ENCODE peak calls at places on chromosomes 13 and 19, in nine cellular contexts. W, H, S, U, R, J, E, Z and D are unnamed samples.

GRCh38 chr13:48476215-48476614 is 56.7 kb downstream of the RCBTB2 start:
- DNase-seq in W (no peak), H (no peak), S (no peak), U (no peak), R (no peak), J (no peak), E (peak; percentile 28), Z (no peak), D (no peak)

GRCh38 chr13:94967183-94968039 is 255.1 kb upstream of the SOX21 start:
- DNase-seq in W (no peak), H (no peak), S (no peak), U (peak; percentile 29), R (peak; percentile 15), J (peak; percentile 12), E (peak; percentile 40), Z (peak; percentile 28), D (peak; percentile 56)

GRCh38 chr19:16040642-16041041 is 35.7 kb upstream of the TPM4 start:
- DNase-seq in W (no peak), H (no peak), S (no peak), U (no peak), R (peak; percentile 60), J (no peak), E (no peak), Z (no peak), D (no peak)

GRCh38 chr19:43799502-43800142 is 2.6 kb downstream of the LYPD5 start:
- DNase-seq in W (no peak), H (no peak), S (no peak), U (no peak), R (no peak), J (no peak), E (no peak), Z (no peak), D (no peak)

GRCh38 chr19:9966448-9966847 is 30.1 kb upstream of the OLFM2 start:
- DNase-seq in W (no peak), H (no peak), S (no peak), U (no peak), R (no peak), J (no peak), E (no peak), Z (no peak), D (no peak)

GRCh38 chr13:58704953-58705352 is 1073.4 kb downstream of the PCDH17 start:
- DNase-seq in W (no peak), H (no peak), S (no peak), U (no peak), R (no peak), J (no peak), E (no peak), Z (no peak), D (no peak)

GRCh38 chr13:77696863-77697207 is 652 bp upstream of the SLAIN1 start:
- DNase-seq in W (no peak), H (no peak), S (no peak), U (no peak), R (no peak), J (no peak), E (no peak), Z (no peak), D (peak; percentile 80)

GRCh38 chr13:44350775-44351504 is 22.7 kb upstream of the SERP2 start:
- DNase-seq in W (no peak), H (no peak), S (no peak), U (no peak), R (no peak), J (no peak), E (no peak), Z (no peak), D (no peak)

GRCh38 chr13:97460004-97460756 is 26.2 kb downstream of the RAP2A start:
- DNase-seq in W (no peak), H (no peak), S (no peak), U (no peak), R (peak; percentile 26), J (no peak), E (no peak), Z (no peak), D (no peak)

GRCh38 chr19:19062454-19063182 is 1.2 kb upstream of the SLC25A42 start:
- DNase-seq in W (no peak), H (no peak), S (no peak), U (no peak), R (peak; percentile 55), J (no peak), E (no peak), Z (no peak), D (no peak)

GRCh38 chr19:37997911-37998344 is 90.9 kb downstream of the SIPA1L3 start:
- DNase-seq in W (no peak), H (no peak), S (no peak), U (no peak), R (peak; percentile 97), J (no peak), E (no peak), Z (no peak), D (no peak)

GRCh38 chr19:5903054-5903501 is 512 bp downstream of the NDUFA11 start:
- DNase-seq in W (no peak), H (no peak), S (no peak), U (no peak), R (peak; percentile 69), J (no peak), E (no peak), Z (no peak), D (no peak)

GRCh38 chr13:42707003-42707402 is 74.4 kb upstream of the FAM216B start:
- DNase-seq in W (no peak), H (no peak), S (no peak), U (no peak), R (no peak), J (no peak), E (no peak), Z (no peak), D (no peak)

GRCh38 chr19:590396-590745 is 690 bp downstream of the HCN2 start:
- DNase-seq in W (no peak), H (no peak), S (no peak), U (no peak), R (peak; percentile 54), J (no peak), E (no peak), Z (peak; percentile 17), D (peak; percentile 28)

GRCh38 chr19:5631511-5632240 is 8.8 kb downstream of the SAFB start:
- DNase-seq in W (no peak), H (no peak), S (no peak), U (no peak), R (no peak), J (no peak), E (no peak), Z (no peak), D (no peak)

GRCh38 chr13:113888701-113889330 is 24.9 kb upstream of the GAS6 start:
- DNase-seq in W (no peak), H (no peak), S (no peak), U (no peak), R (no peak), J (no peak), E (no peak), Z (no peak), D (no peak)

GRCh38 chr13:87123987-87124784 is 547.0 kb upstream of the SLITRK5 start:
- DNase-seq in W (peak; percentile 15), H (peak; percentile 18), S (no peak), U (no peak), R (peak; percentile 0), J (no peak), E (no peak), Z (no peak), D (no peak)

GRCh38 chr13:50831510-50831909 is 12.0 kb downstream of the DLEU7 start:
- DNase-seq in W (no peak), H (no peak), S (no peak), U (no peak), R (no peak), J (no peak), E (no peak), Z (no peak), D (no peak)

GRCh38 chr19:5934779-5935472 is 20.9 kb downstream of the CAPS start:
- DNase-seq in W (peak; percentile 42), H (peak; percentile 40), S (no peak), U (no peak), R (peak; percentile 89), J (no peak), E (no peak), Z (no peak), D (no peak)

GRCh38 chr19:30135797-30136196 is 193.8 kb downstream of the URI1 start:
- DNase-seq in W (no peak), H (no peak), S (no peak), U (no peak), R (no peak), J (no peak), E (no peak), Z (no peak), D (no peak)

GRCh38 chr13:65582160-65582559 is 1648.0 kb downstream of the PCDH9 start:
- DNase-seq in W (no peak), H (no peak), S (no peak), U (no peak), R (no peak), J (no peak), E (no peak), Z (no peak), D (no peak)

GRCh38 chr13:73228546-73228945 is 169.7 kb downstream of the KLF5 start:
- DNase-seq in W (no peak), H (no peak), S (no peak), U (no peak), R (peak; percentile 34), J (no peak), E (no peak), Z (no peak), D (no peak)

GRCh38 chr19:45589768-45590167 is 5.2 kb upstream of the OPA3 start:
- DNase-seq in W (no peak), H (no peak), S (no peak), U (no peak), R (no peak), J (no peak), E (no peak), Z (no peak), D (no peak)

GRCh38 chr13:30466358-30466714 is 600 bp upstream of the HMGB1 start:
- DNase-seq in W (no peak), H (no peak), S (no peak), U (no peak), R (peak; percentile 51), J (no peak), E (no peak), Z (no peak), D (peak; percentile 23)

GRCh38 chr19:7734220-7735203 is 2.6 kb upstream of the CLEC4G start:
- DNase-seq in W (no peak), H (no peak), S (no peak), U (no peak), R (no peak), J (no peak), E (peak; percentile 70), Z (no peak), D (no peak)

GRCh38 chr19:32041681-32042292 is 303.6 kb upstream of the ZNF507 start:
- DNase-seq in W (peak; percentile 12), H (peak; percentile 27), S (no peak), U (no peak), R (no peak), J (peak; percentile 45), E (peak; percentile 43), Z (peak; percentile 48), D (no peak)

GRCh38 chr13:28626266-28626665 is 32.7 kb upstream of the POMP start:
- DNase-seq in W (no peak), H (no peak), S (no peak), U (no peak), R (no peak), J (no peak), E (no peak), Z (no peak), D (no peak)